ENCODE peak calls at places on chromosomes 13 and 19, in five cellular contexts. One of them, this sample, is unnamed.

GRCh38 chr13:112713517-112714253 is 23.8 kb downstream of the ATP11A start:
- DNase-seq in mesenchymal stem cell: no peak
- DNase-seq in trophoblast cell: no peak
- DNase-seq in H9: no peak
- DNase-seq in H1: no peak
- DNase-seq in this sample: no peak

GRCh38 chr19:703651-704446 is 4.9 kb upstream of the PALM start:
- DNase-seq in mesenchymal stem cell: peak; percentile 55
- DNase-seq in trophoblast cell: peak; percentile 55
- DNase-seq in H9: peak; percentile 97
- DNase-seq in H1: peak; percentile 100
- DNase-seq in this sample: peak; percentile 69

GRCh38 chr19:45996933-45997332 is 1.7 kb downstream of the CCDC61 start:
- DNase-seq in mesenchymal stem cell: no peak
- DNase-seq in trophoblast cell: no peak
- DNase-seq in H9: no peak
- DNase-seq in H1: no peak
- DNase-seq in this sample: no peak

GRCh38 chr19:46639356-46640061 is 3.5 kb upstream of the GNG8 start:
- DNase-seq in mesenchymal stem cell: peak; percentile 89
- DNase-seq in trophoblast cell: peak; percentile 21
- DNase-seq in H9: no peak
- DNase-seq in H1: no peak
- DNase-seq in this sample: no peak

GRCh38 chr13:59012731-59013130 is 1151.0 kb downstream of the DIAPH3 start:
- DNase-seq in mesenchymal stem cell: no peak
- DNase-seq in trophoblast cell: no peak
- DNase-seq in H9: peak; percentile 34
- DNase-seq in H1: no peak
- DNase-seq in this sample: no peak

GRCh38 chr13:93430346-93430745 is 203.7 kb downstream of the GPC6 start:
- DNase-seq in mesenchymal stem cell: no peak
- DNase-seq in trophoblast cell: no peak
- DNase-seq in H9: no peak
- DNase-seq in H1: no peak
- DNase-seq in this sample: no peak

GRCh38 chr19:23098988-23099387 is 17.8 kb upstream of the ZNF730 start:
- DNase-seq in mesenchymal stem cell: no peak
- DNase-seq in trophoblast cell: peak; percentile 96
- DNase-seq in H9: no peak
- DNase-seq in H1: no peak
- DNase-seq in this sample: no peak

GRCh38 chr19:57512845-57513244 is 13.1 kb downstream of the ZNF773 start:
- DNase-seq in mesenchymal stem cell: peak; percentile 39
- DNase-seq in trophoblast cell: no peak
- DNase-seq in H9: no peak
- DNase-seq in H1: no peak
- DNase-seq in this sample: no peak

GRCh38 chr13:113090415-113090770 is 15.2 kb upstream of the F7 start:
- DNase-seq in mesenchymal stem cell: no peak
- DNase-seq in trophoblast cell: no peak
- DNase-seq in H9: peak; percentile 83
- DNase-seq in H1: no peak
- DNase-seq in this sample: no peak

GRCh38 chr19:50921391-50922315 is 10.5 kb upstream of the KLK4 start:
- DNase-seq in mesenchymal stem cell: no peak
- DNase-seq in trophoblast cell: no peak
- DNase-seq in H9: no peak
- DNase-seq in H1: peak; percentile 48
- DNase-seq in this sample: peak; percentile 20

GRCh38 chr19:50794074-50794777 is 4.0 kb downstream of the ACP4 start:
- DNase-seq in mesenchymal stem cell: no peak
- DNase-seq in trophoblast cell: no peak
- DNase-seq in H9: no peak
- DNase-seq in H1: peak; percentile 63
- DNase-seq in this sample: no peak

GRCh38 chr13:100773429-100773828 is 98.8 kb upstream of the TMTC4 start:
- DNase-seq in mesenchymal stem cell: no peak
- DNase-seq in trophoblast cell: peak; percentile 71
- DNase-seq in H9: no peak
- DNase-seq in H1: no peak
- DNase-seq in this sample: no peak

GRCh38 chr19:29672933-29673336 is 7.7 kb downstream of the PLEKHF1 start:
- DNase-seq in mesenchymal stem cell: no peak
- DNase-seq in trophoblast cell: no peak
- DNase-seq in H9: no peak
- DNase-seq in H1: no peak
- DNase-seq in this sample: no peak

GRCh38 chr13:52845766-52846566 is 2.5 kb downstream of the PCDH8 start:
- DNase-seq in mesenchymal stem cell: no peak
- DNase-seq in trophoblast cell: no peak
- DNase-seq in H9: peak; percentile 88
- DNase-seq in H1: peak; percentile 89
- DNase-seq in this sample: peak; percentile 69

GRCh38 chr13:48151766-48152165 is 56.9 kb upstream of the MED4 start:
- DNase-seq in mesenchymal stem cell: no peak
- DNase-seq in trophoblast cell: peak; percentile 96
- DNase-seq in H9: no peak
- DNase-seq in H1: no peak
- DNase-seq in this sample: no peak

GRCh38 chr13:74227476-74228158 is 93.4 kb upstream of the KLF12 start:
- DNase-seq in mesenchymal stem cell: no peak
- DNase-seq in trophoblast cell: no peak
- DNase-seq in H9: no peak
- DNase-seq in H1: no peak
- DNase-seq in this sample: no peak

GRCh38 chr19:29260477-29261317 is 47.7 kb upstream of the UQCRFS1 start:
- DNase-seq in mesenchymal stem cell: no peak
- DNase-seq in trophoblast cell: peak; percentile 47
- DNase-seq in H9: peak; percentile 69
- DNase-seq in H1: peak; percentile 74
- DNase-seq in this sample: peak; percentile 32

GRCh38 chr13:95182570-95183285 is 118.5 kb downstream of the ABCC4 start:
- DNase-seq in mesenchymal stem cell: no peak
- DNase-seq in trophoblast cell: no peak
- DNase-seq in H9: no peak
- DNase-seq in H1: no peak
- DNase-seq in this sample: no peak

GRCh38 chr13:75803175-75803611 is 167.1 kb downstream of the LMO7 start:
- DNase-seq in mesenchymal stem cell: no peak
- DNase-seq in trophoblast cell: no peak
- DNase-seq in H9: peak; percentile 85
- DNase-seq in H1: peak; percentile 60
- DNase-seq in this sample: no peak

GRCh38 chr19:54388001-54388802 is 23.5 kb upstream of the LAIR1 start:
- DNase-seq in mesenchymal stem cell: no peak
- DNase-seq in trophoblast cell: no peak
- DNase-seq in H9: no peak
- DNase-seq in H1: no peak
- DNase-seq in this sample: no peak

GRCh38 chr19:16903347-16903746 is 14.5 kb downstream of the F2RL3 start:
- DNase-seq in mesenchymal stem cell: no peak
- DNase-seq in trophoblast cell: no peak
- DNase-seq in H9: no peak
- DNase-seq in H1: no peak
- DNase-seq in this sample: no peak

GRCh38 chr19:36169084-36169760 is 17.0 kb upstream of the COX7A1 start:
- DNase-seq in mesenchymal stem cell: no peak
- DNase-seq in trophoblast cell: no peak
- DNase-seq in H9: no peak
- DNase-seq in H1: no peak
- DNase-seq in this sample: no peak

GRCh38 chr19:4714016-4714415 is 9.6 kb downstream of the DPP9 start:
- DNase-seq in mesenchymal stem cell: no peak
- DNase-seq in trophoblast cell: no peak
- DNase-seq in H9: no peak
- DNase-seq in H1: no peak
- DNase-seq in this sample: no peak
- H2BK12ac ChIP-seq in mesenchymal stem cell: no peak overlapping the region
- H2BK12ac ChIP-seq in trophoblast cell: no peak overlapping the region
- H2BK12ac ChIP-seq in H9: no peak overlapping the region
- H2BK12ac ChIP-seq in H1: no peak overlapping the region
- H2BK12ac ChIP-seq in this sample: no peak overlapping the region

GRCh38 chr13:110916671-110917142 is 1.8 kb upstream of the ANKRD10 start:
- DNase-seq in mesenchymal stem cell: peak; percentile 83
- DNase-seq in trophoblast cell: peak; percentile 96
- DNase-seq in H9: no peak
- DNase-seq in H1: no peak
- DNase-seq in this sample: no peak

GRCh38 chr13:110915874-110916670 is 1.2 kb upstream of the ANKRD10 start:
- DNase-seq in mesenchymal stem cell: peak; percentile 89
- DNase-seq in trophoblast cell: peak; percentile 90
- DNase-seq in H9: no peak
- DNase-seq in H1: no peak
- DNase-seq in this sample: no peak

GRCh38 chr13:110913911-110914292 is 967 bp downstream of the ANKRD10 start:
- DNase-seq in mesenchymal stem cell: no peak
- DNase-seq in trophoblast cell: no peak
- DNase-seq in H9: no peak
- DNase-seq in H1: no peak
- DNase-seq in this sample: no peak

GRCh38 chr13:110914293-110915056 is 394 bp downstream of the ANKRD10 start:
- DNase-seq in mesenchymal stem cell: peak; percentile 74
- DNase-seq in trophoblast cell: peak; percentile 75
- DNase-seq in H9: peak; percentile 56
- DNase-seq in H1: peak; percentile 76
- DNase-seq in this sample: peak; percentile 74

GRCh38 chr13:110915057-110915873 is at the start of gene ANKRD10:
- DNase-seq in mesenchymal stem cell: peak; percentile 99
- DNase-seq in trophoblast cell: peak; percentile 100
- DNase-seq in H9: peak; percentile 100
- DNase-seq in H1: peak; percentile 99
- DNase-seq in this sample: peak; percentile 100
- H3K23ac ChIP-seq in mesenchymal stem cell: peak within 1 kb of the TSS; percentile 100
- H3K23ac ChIP-seq in trophoblast cell: peak within 1 kb of the TSS; percentile 100
- H3K23ac ChIP-seq in H9: no peak within 1 kb of the TSS
- H3K23ac ChIP-seq in H1: no peak within 1 kb of the TSS
- H3K23ac ChIP-seq in this sample: peak within 1 kb of the TSS; percentile 99

GRCh38 chr13:27329210-27329609 is 58.6 kb downstream of the RASL11A start:
- DNase-seq in mesenchymal stem cell: no peak
- DNase-seq in trophoblast cell: no peak
- DNase-seq in H9: no peak
- DNase-seq in H1: no peak
- DNase-seq in this sample: no peak

GRCh38 chr13:27321619-27322385 is 51.2 kb downstream of the RASL11A start:
- DNase-seq in mesenchymal stem cell: no peak
- DNase-seq in trophoblast cell: no peak
- DNase-seq in H9: no peak
- DNase-seq in H1: no peak
- DNase-seq in this sample: no peak

GRCh38 chr13:27327633-27328032 is 57.0 kb downstream of the RASL11A start:
- DNase-seq in mesenchymal stem cell: no peak
- DNase-seq in trophoblast cell: no peak
- DNase-seq in H9: no peak
- DNase-seq in H1: no peak
- DNase-seq in this sample: no peak
- H2BK12ac ChIP-seq in mesenchymal stem cell: no peak overlapping the region
- H2BK12ac ChIP-seq in trophoblast cell: no peak overlapping the region
- H2BK12ac ChIP-seq in H9: no peak overlapping the region
- H2BK12ac ChIP-seq in H1: no peak overlapping the region
- H2BK12ac ChIP-seq in this sample: no peak overlapping the region

GRCh38 chr19:34962945-34963530 is 991 bp downstream of the ZNF792 start:
- DNase-seq in mesenchymal stem cell: peak; percentile 23
- DNase-seq in trophoblast cell: no peak
- DNase-seq in H9: no peak
- DNase-seq in H1: no peak
- DNase-seq in this sample: no peak
- H3K23ac ChIP-seq in mesenchymal stem cell: peak overlapping the region; percentile 84
- H3K23ac ChIP-seq in trophoblast cell: no peak overlapping the region
- H3K23ac ChIP-seq in H9: no peak overlapping the region
- H3K23ac ChIP-seq in H1: no peak overlapping the region
- H3K23ac ChIP-seq in this sample: no peak overlapping the region

GRCh38 chr13:60765700-60766411 is 368.8 kb downstream of the TDRD3 start:
- DNase-seq in mesenchymal stem cell: peak; percentile 28
- DNase-seq in trophoblast cell: peak; percentile 22
- DNase-seq in H9: no peak
- DNase-seq in H1: no peak
- DNase-seq in this sample: no peak
- H2BK12ac ChIP-seq in mesenchymal stem cell: no peak overlapping the region
- H2BK12ac ChIP-seq in trophoblast cell: no peak overlapping the region
- H2BK12ac ChIP-seq in H9: no peak overlapping the region
- H2BK12ac ChIP-seq in H1: no peak overlapping the region
- H2BK12ac ChIP-seq in this sample: no peak overlapping the region

DNA sequence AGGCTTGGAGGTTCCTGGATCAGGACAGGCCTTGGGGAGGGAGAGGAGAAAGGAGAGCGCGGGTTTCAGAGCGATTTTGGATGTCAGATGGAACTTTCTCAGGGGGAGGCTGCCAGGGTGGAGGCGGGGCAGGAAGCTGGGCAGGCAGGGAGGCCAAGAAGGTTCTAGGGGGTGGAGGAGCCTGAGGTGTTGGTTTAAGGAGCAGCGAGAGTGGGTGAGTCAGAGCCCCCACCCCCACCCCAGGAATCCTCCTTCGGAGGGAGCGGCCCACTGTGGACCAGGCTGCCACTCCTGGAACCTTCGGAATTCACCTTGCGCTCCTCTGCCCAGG is 15.9 kb upstream of the NOP53 start:
- DNase-seq in mesenchymal stem cell: peak; percentile 76
- DNase-seq in trophoblast cell: peak; percentile 52
- DNase-seq in H9: peak; percentile 66
- DNase-seq in H1: peak; percentile 57
- DNase-seq in this sample: no peak
- H3K23ac ChIP-seq in mesenchymal stem cell: peak overlapping the region; percentile 23
- H3K23ac ChIP-seq in trophoblast cell: no peak overlapping the region
- H3K23ac ChIP-seq in H9: no peak overlapping the region
- H3K23ac ChIP-seq in H1: no peak overlapping the region
- H3K23ac ChIP-seq in this sample: no peak overlapping the region

GRCh38 chr13:108033800-108034707 is 181.3 kb downstream of the LIG4 start:
- DNase-seq in mesenchymal stem cell: peak; percentile 2
- DNase-seq in trophoblast cell: no peak
- DNase-seq in H9: no peak
- DNase-seq in H1: no peak
- DNase-seq in this sample: no peak

GRCh38 chr13:108036411-108036810 is 178.9 kb downstream of the LIG4 start:
- DNase-seq in mesenchymal stem cell: no peak
- DNase-seq in trophoblast cell: no peak
- DNase-seq in H9: no peak
- DNase-seq in H1: no peak
- DNase-seq in this sample: no peak

GRCh38 chr13:108026671-108027410 is 188.5 kb downstream of the LIG4 start:
- DNase-seq in mesenchymal stem cell: no peak
- DNase-seq in trophoblast cell: no peak
- DNase-seq in H9: no peak
- DNase-seq in H1: no peak
- DNase-seq in this sample: no peak

GRCh38 chr13:108034909-108035308 is 180.4 kb downstream of the LIG4 start:
- DNase-seq in mesenchymal stem cell: no peak
- DNase-seq in trophoblast cell: no peak
- DNase-seq in H9: no peak
- DNase-seq in H1: no peak
- DNase-seq in this sample: no peak

GRCh38 chr13:108031859-108032258 is 183.5 kb downstream of the LIG4 start:
- DNase-seq in mesenchymal stem cell: no peak
- DNase-seq in trophoblast cell: no peak
- DNase-seq in H9: no peak
- DNase-seq in H1: no peak
- DNase-seq in this sample: no peak
- H2BK12ac ChIP-seq in mesenchymal stem cell: no peak overlapping the region
- H2BK12ac ChIP-seq in trophoblast cell: no peak overlapping the region
- H2BK12ac ChIP-seq in H9: no peak overlapping the region
- H2BK12ac ChIP-seq in H1: no peak overlapping the region
- H2BK12ac ChIP-seq in this sample: no peak overlapping the region